ENCODE peak calls at places on chromosomes 16 and 17, in six cellular contexts. O, B, I, H, Q and W are unnamed samples. For H3K36me3, the result is how much of the 10 kb centered on the place peaks cover.

GRCh38 chr16:3035972-3036725 is 595 bp downstream of the BICDL2 start:
- DNase-seq in B (no peak), I (no peak), Q (no peak), O (no peak), H (no peak), W (peak)

GRCh38 chr17:49708515-49709161 is 874 bp upstream of the SLC35B1 start:
- DNase-seq in H (no peak), O (no peak), B (peak), I (peak), Q (no peak), W (peak)

GRCh38 chr16:23435500-23435899 is 17.5 kb downstream of the COG7 start:
- DNase-seq in I (peak), H (peak), B (peak), O (no peak), Q (peak), W (peak)

GRCh38 chr16:22001591-22001990 is 675 bp upstream of the PDZD9 start:
- DNase-seq in H (no peak), Q (no peak), I (no peak), B (peak), O (no peak), W (no peak)

GRCh38 chr17:69638516-69638915 is 224.0 kb downstream of the MAP2K6 start:
- DNase-seq in H (peak), I (no peak), B (peak), O (no peak), Q (no peak), W (no peak)

GRCh38 chr16:74865922-74866598 is 91.4 kb upstream of the FA2H start:
- DNase-seq in Q (no peak), I (no peak), H (no peak), O (no peak), B (no peak), W (no peak)

GRCh38 chr16:83706394-83706793 is 101.4 kb upstream of the HSBP1 start:
- DNase-seq in B (no peak), Q (no peak), H (no peak), I (no peak), O (no peak), W (no peak)

GRCh38 chr17:17570207-17570797 is 21.2 kb downstream of the PEMT start:
- DNase-seq in Q (peak), B (peak), I (no peak), H (peak), O (no peak), W (peak)

GRCh38 chr16:17227278-17227677 is 243.5 kb downstream of the XYLT1 start:
- DNase-seq in Q (no peak), O (no peak), I (no peak), B (no peak), H (no peak), W (no peak)

GRCh38 chr17:59786536-59787319 is 79.3 kb downstream of the VMP1 start:
- DNase-seq in B (peak), Q (peak), O (peak), I (peak), H (peak), W (peak)

GRCh38 chr17:59783221-59784016 is 76.0 kb downstream of the VMP1 start:
- DNase-seq in I (peak), B (peak), H (peak), Q (no peak), O (no peak), W (no peak)

GRCh38 chr17:59786213-59786535 is 78.7 kb downstream of the VMP1 start:
- DNase-seq in Q (no peak), O (no peak), B (no peak), I (no peak), H (no peak), W (no peak)

GRCh38 chr17:59790936-59791335 is 83.5 kb downstream of the VMP1 start:
- DNase-seq in Q (no peak), I (no peak), O (no peak), H (no peak), B (no peak), W (no peak)

GRCh38 chr17:59785091-59785799 is 77.8 kb downstream of the VMP1 start:
- DNase-seq in O (no peak), H (peak), Q (no peak), B (peak), I (peak), W (no peak)
- H3K27ac ChIP-seq in O (peak), H (peak), Q (peak), B (peak), I (peak), W (no peak)

GRCh38 chr17:31548709-31549108 is 157.2 kb downstream of the RAB11FIP4 start:
- DNase-seq in Q (no peak), O (no peak), I (peak), B (no peak), H (no peak), W (no peak)

GRCh38 chr17:31549525-31550388 is 158.3 kb downstream of the RAB11FIP4 start:
- DNase-seq in O (peak), Q (peak), H (peak), I (peak), B (peak), W (peak)

GRCh38 chr17:31544186-31544585 is 152.7 kb downstream of the RAB11FIP4 start:
- DNase-seq in H (no peak), O (no peak), Q (no peak), B (no peak), I (no peak), W (no peak)

GRCh38 chr17:31549121-31549524 is 157.6 kb downstream of the RAB11FIP4 start:
- DNase-seq in I (no peak), Q (peak), H (peak), O (no peak), B (no peak), W (peak)

GRCh38 chr17:31546650-31547049 is 155.2 kb downstream of the RAB11FIP4 start:
- DNase-seq in I (no peak), B (no peak), Q (no peak), O (no peak), H (no peak), W (no peak)
- H3K36me3 ChIP-seq in I (under half), B (under half), Q (under half), O (under half), H (under half), W (under half)

GRCh38 chr16:86834451-86835035 is 256.2 kb downstream of the FOXL1 start:
- DNase-seq in Q (peak), H (peak), I (peak), B (peak), O (no peak), W (no peak)
- H3K27ac ChIP-seq in Q (peak), H (no peak), I (no peak), B (no peak), O (no peak), W (no peak)

GRCh38 chr16:70364399-70364798 is 17.7 kb downstream of the DDX19A start:
- DNase-seq in O (no peak), B (no peak), H (no peak), Q (no peak), I (no peak), W (no peak)
- H3K36me3 ChIP-seq in O (half or more), B (under half), H (under half), Q (half or more), I (half or more), W (half or more)

GRCh38 chr16:60110531-60110930 is 1376.4 kb upstream of the GOT2 start:
- DNase-seq in O (no peak), B (peak), H (no peak), I (no peak), Q (no peak), W (no peak)

GRCh38 chr16:60107920-60108319 is 1373.8 kb upstream of the GOT2 start:
- DNase-seq in H (no peak), I (no peak), B (no peak), O (no peak), Q (no peak), W (no peak)

GRCh38 chr16:60107467-60107866 is 1373.4 kb upstream of the GOT2 start:
- DNase-seq in H (peak), I (no peak), Q (no peak), B (peak), O (no peak), W (no peak)
- H3K27ac ChIP-seq in H (no peak), I (no peak), Q (no peak), B (no peak), O (no peak), W (no peak)